ENCODE peak calls at places on chromosomes 12 and 14, in seven cellular contexts. One of them, this sample, is unnamed.

GRCh38 chr12:87779016-87779415 is 250.2 kb downstream of the C12orf50 start:
- DNase-seq in stromal cell of bone marrow: no peak
- DNase-seq in CD8-positive, alpha-beta memory T cell: no peak
- DNase-seq in LHCN-M2: no peak
- DNase-seq in activated T-helper 1 cell treated with anti-CD3 and anti-CD28 coated beads, Interleukin-12 subunit alpha, Interleukin-12 subunit beta, Interleukin-2, Interleukin-4 antibody, amounts not matched to agents 30 ng/mL and 10 ng/mL and 1 ng/mL, durations not matched to agents 14 hours and 24 hours and 36 hours: no peak
- DNase-seq in heart right ventricle: no peak
- DNase-seq in HL-60: no peak
- DNase-seq in this sample: peak

GRCh38 chr12:9707864-9708808 is 24.8 kb downstream of the CLECL1 start:
- DNase-seq in stromal cell of bone marrow: peak
- DNase-seq in CD8-positive, alpha-beta memory T cell: peak
- DNase-seq in LHCN-M2: peak
- DNase-seq in activated T-helper 1 cell treated with anti-CD3 and anti-CD28 coated beads, Interleukin-12 subunit alpha, Interleukin-12 subunit beta, Interleukin-2, Interleukin-4 antibody, amounts not matched to agents 30 ng/mL and 10 ng/mL and 1 ng/mL, durations not matched to agents 14 hours and 24 hours and 36 hours: peak
- DNase-seq in heart right ventricle: peak
- DNase-seq in HL-60: peak
- DNase-seq in this sample: peak

GRCh38 chr12:58907326-58907855 is 12.9 kb downstream of the LRIG3 start:
- DNase-seq in stromal cell of bone marrow: no peak
- DNase-seq in CD8-positive, alpha-beta memory T cell: no peak
- DNase-seq in LHCN-M2: peak
- DNase-seq in activated T-helper 1 cell treated with anti-CD3 and anti-CD28 coated beads, Interleukin-12 subunit alpha, Interleukin-12 subunit beta, Interleukin-2, Interleukin-4 antibody, amounts not matched to agents 30 ng/mL and 10 ng/mL and 1 ng/mL, durations not matched to agents 14 hours and 24 hours and 36 hours: no peak
- DNase-seq in heart right ventricle: no peak
- DNase-seq in HL-60: no peak
- DNase-seq in this sample: no peak

GRCh38 chr12:54294152-54294913 is 6.5 kb downstream of the NFE2 start:
- DNase-seq in stromal cell of bone marrow: no peak
- DNase-seq in CD8-positive, alpha-beta memory T cell: peak
- DNase-seq in LHCN-M2: peak
- DNase-seq in activated T-helper 1 cell treated with anti-CD3 and anti-CD28 coated beads, Interleukin-12 subunit alpha, Interleukin-12 subunit beta, Interleukin-2, Interleukin-4 antibody, amounts not matched to agents 30 ng/mL and 10 ng/mL and 1 ng/mL, durations not matched to agents 14 hours and 24 hours and 36 hours: peak
- DNase-seq in heart right ventricle: peak
- DNase-seq in HL-60: peak
- DNase-seq in this sample: peak

GRCh38 chr14:39491134-39491541 is 58.9 kb upstream of the FBXO33 start:
- DNase-seq in stromal cell of bone marrow: no peak
- DNase-seq in CD8-positive, alpha-beta memory T cell: peak
- DNase-seq in LHCN-M2: peak
- DNase-seq in activated T-helper 1 cell treated with anti-CD3 and anti-CD28 coated beads, Interleukin-12 subunit alpha, Interleukin-12 subunit beta, Interleukin-2, Interleukin-4 antibody, amounts not matched to agents 30 ng/mL and 10 ng/mL and 1 ng/mL, durations not matched to agents 14 hours and 24 hours and 36 hours: no peak
- DNase-seq in heart right ventricle: no peak
- DNase-seq in HL-60: no peak
- DNase-seq in this sample: no peak

GRCh38 chr12:82970614-82971013 is 283.9 kb downstream of the TMTC2 start:
- DNase-seq in stromal cell of bone marrow: no peak
- DNase-seq in CD8-positive, alpha-beta memory T cell: no peak
- DNase-seq in LHCN-M2: no peak
- DNase-seq in activated T-helper 1 cell treated with anti-CD3 and anti-CD28 coated beads, Interleukin-12 subunit alpha, Interleukin-12 subunit beta, Interleukin-2, Interleukin-4 antibody, amounts not matched to agents 30 ng/mL and 10 ng/mL and 1 ng/mL, durations not matched to agents 14 hours and 24 hours and 36 hours: no peak
- DNase-seq in heart right ventricle: no peak
- DNase-seq in HL-60: no peak
- DNase-seq in this sample: no peak

GRCh38 chr12:24728366-24728765 is 220.5 kb downstream of the BCAT1 start:
- DNase-seq in stromal cell of bone marrow: peak
- DNase-seq in CD8-positive, alpha-beta memory T cell: no peak
- DNase-seq in LHCN-M2: peak
- DNase-seq in activated T-helper 1 cell treated with anti-CD3 and anti-CD28 coated beads, Interleukin-12 subunit alpha, Interleukin-12 subunit beta, Interleukin-2, Interleukin-4 antibody, amounts not matched to agents 30 ng/mL and 10 ng/mL and 1 ng/mL, durations not matched to agents 14 hours and 24 hours and 36 hours: no peak
- DNase-seq in heart right ventricle: no peak
- DNase-seq in HL-60: no peak
- DNase-seq in this sample: no peak

GRCh38 chr12:93015970-93016751 is 87.1 kb upstream of the EEA1 start:
- DNase-seq in stromal cell of bone marrow: no peak
- DNase-seq in CD8-positive, alpha-beta memory T cell: no peak
- DNase-seq in LHCN-M2: no peak
- DNase-seq in activated T-helper 1 cell treated with anti-CD3 and anti-CD28 coated beads, Interleukin-12 subunit alpha, Interleukin-12 subunit beta, Interleukin-2, Interleukin-4 antibody, amounts not matched to agents 30 ng/mL and 10 ng/mL and 1 ng/mL, durations not matched to agents 14 hours and 24 hours and 36 hours: no peak
- DNase-seq in heart right ventricle: no peak
- DNase-seq in HL-60: no peak
- DNase-seq in this sample: no peak

GRCh38 chr14:23070262-23071129 is 13.2 kb upstream of the CDH24 start:
- DNase-seq in stromal cell of bone marrow: no peak
- DNase-seq in CD8-positive, alpha-beta memory T cell: no peak
- DNase-seq in LHCN-M2: no peak
- DNase-seq in activated T-helper 1 cell treated with anti-CD3 and anti-CD28 coated beads, Interleukin-12 subunit alpha, Interleukin-12 subunit beta, Interleukin-2, Interleukin-4 antibody, amounts not matched to agents 30 ng/mL and 10 ng/mL and 1 ng/mL, durations not matched to agents 14 hours and 24 hours and 36 hours: no peak
- DNase-seq in heart right ventricle: no peak
- DNase-seq in HL-60: no peak
- DNase-seq in this sample: no peak

GRCh38 chr12:113697646-113698504 is 226.2 kb upstream of the LHX5 start:
- DNase-seq in stromal cell of bone marrow: no peak
- DNase-seq in CD8-positive, alpha-beta memory T cell: no peak
- DNase-seq in LHCN-M2: no peak
- DNase-seq in activated T-helper 1 cell treated with anti-CD3 and anti-CD28 coated beads, Interleukin-12 subunit alpha, Interleukin-12 subunit beta, Interleukin-2, Interleukin-4 antibody, amounts not matched to agents 30 ng/mL and 10 ng/mL and 1 ng/mL, durations not matched to agents 14 hours and 24 hours and 36 hours: no peak
- DNase-seq in heart right ventricle: no peak
- DNase-seq in HL-60: no peak
- DNase-seq in this sample: no peak

GRCh38 chr12:89706551-89707348 is 1.9 kb downstream of the ATP2B1 start:
- DNase-seq in stromal cell of bone marrow: no peak
- DNase-seq in CD8-positive, alpha-beta memory T cell: no peak
- DNase-seq in LHCN-M2: peak
- DNase-seq in activated T-helper 1 cell treated with anti-CD3 and anti-CD28 coated beads, Interleukin-12 subunit alpha, Interleukin-12 subunit beta, Interleukin-2, Interleukin-4 antibody, amounts not matched to agents 30 ng/mL and 10 ng/mL and 1 ng/mL, durations not matched to agents 14 hours and 24 hours and 36 hours: no peak
- DNase-seq in heart right ventricle: peak
- DNase-seq in HL-60: no peak
- DNase-seq in this sample: peak

GRCh38 chr12:113334786-113335539 is at the start of gene SLC8B1:
- DNase-seq in stromal cell of bone marrow: peak
- DNase-seq in CD8-positive, alpha-beta memory T cell: peak
- DNase-seq in LHCN-M2: peak
- DNase-seq in activated T-helper 1 cell treated with anti-CD3 and anti-CD28 coated beads, Interleukin-12 subunit alpha, Interleukin-12 subunit beta, Interleukin-2, Interleukin-4 antibody, amounts not matched to agents 30 ng/mL and 10 ng/mL and 1 ng/mL, durations not matched to agents 14 hours and 24 hours and 36 hours: peak
- DNase-seq in heart right ventricle: peak
- DNase-seq in HL-60: peak
- DNase-seq in this sample: peak

GRCh38 chr12:75269209-75269608 is 59.6 kb upstream of the KCNC2 start:
- DNase-seq in stromal cell of bone marrow: no peak
- DNase-seq in CD8-positive, alpha-beta memory T cell: no peak
- DNase-seq in LHCN-M2: no peak
- DNase-seq in activated T-helper 1 cell treated with anti-CD3 and anti-CD28 coated beads, Interleukin-12 subunit alpha, Interleukin-12 subunit beta, Interleukin-2, Interleukin-4 antibody, amounts not matched to agents 30 ng/mL and 10 ng/mL and 1 ng/mL, durations not matched to agents 14 hours and 24 hours and 36 hours: no peak
- DNase-seq in heart right ventricle: no peak
- DNase-seq in HL-60: no peak
- DNase-seq in this sample: no peak

GRCh38 chr12:53560386-53560785 is 53.1 kb upstream of the NPFF start:
- DNase-seq in stromal cell of bone marrow: peak
- DNase-seq in CD8-positive, alpha-beta memory T cell: no peak
- DNase-seq in LHCN-M2: peak
- DNase-seq in activated T-helper 1 cell treated with anti-CD3 and anti-CD28 coated beads, Interleukin-12 subunit alpha, Interleukin-12 subunit beta, Interleukin-2, Interleukin-4 antibody, amounts not matched to agents 30 ng/mL and 10 ng/mL and 1 ng/mL, durations not matched to agents 14 hours and 24 hours and 36 hours: no peak
- DNase-seq in heart right ventricle: no peak
- DNase-seq in HL-60: no peak
- DNase-seq in this sample: no peak

GRCh38 chr14:95770777-95771176 is 56.9 kb upstream of the TCL1A start:
- DNase-seq in stromal cell of bone marrow: no peak
- DNase-seq in CD8-positive, alpha-beta memory T cell: no peak
- DNase-seq in LHCN-M2: no peak
- DNase-seq in activated T-helper 1 cell treated with anti-CD3 and anti-CD28 coated beads, Interleukin-12 subunit alpha, Interleukin-12 subunit beta, Interleukin-2, Interleukin-4 antibody, amounts not matched to agents 30 ng/mL and 10 ng/mL and 1 ng/mL, durations not matched to agents 14 hours and 24 hours and 36 hours: no peak
- DNase-seq in heart right ventricle: no peak
- DNase-seq in HL-60: no peak
- DNase-seq in this sample: no peak

GRCh38 chr14:68756071-68756481 is 36.8 kb downstream of the ZFP36L1 start:
- DNase-seq in stromal cell of bone marrow: no peak
- DNase-seq in CD8-positive, alpha-beta memory T cell: no peak
- DNase-seq in LHCN-M2: no peak
- DNase-seq in activated T-helper 1 cell treated with anti-CD3 and anti-CD28 coated beads, Interleukin-12 subunit alpha, Interleukin-12 subunit beta, Interleukin-2, Interleukin-4 antibody, amounts not matched to agents 30 ng/mL and 10 ng/mL and 1 ng/mL, durations not matched to agents 14 hours and 24 hours and 36 hours: no peak
- DNase-seq in heart right ventricle: no peak
- DNase-seq in HL-60: no peak
- DNase-seq in this sample: no peak

GRCh38 chr12:97556201-97556824 is 93.7 kb downstream of the RMST start:
- DNase-seq in stromal cell of bone marrow: peak
- DNase-seq in CD8-positive, alpha-beta memory T cell: no peak
- DNase-seq in LHCN-M2: no peak
- DNase-seq in activated T-helper 1 cell treated with anti-CD3 and anti-CD28 coated beads, Interleukin-12 subunit alpha, Interleukin-12 subunit beta, Interleukin-2, Interleukin-4 antibody, amounts not matched to agents 30 ng/mL and 10 ng/mL and 1 ng/mL, durations not matched to agents 14 hours and 24 hours and 36 hours: no peak
- DNase-seq in heart right ventricle: peak
- DNase-seq in HL-60: no peak
- DNase-seq in this sample: no peak

GRCh38 chr12:69129014-69129413 is 110.4 kb upstream of the CPSF6 start:
- DNase-seq in stromal cell of bone marrow: no peak
- DNase-seq in CD8-positive, alpha-beta memory T cell: no peak
- DNase-seq in LHCN-M2: no peak
- DNase-seq in activated T-helper 1 cell treated with anti-CD3 and anti-CD28 coated beads, Interleukin-12 subunit alpha, Interleukin-12 subunit beta, Interleukin-2, Interleukin-4 antibody, amounts not matched to agents 30 ng/mL and 10 ng/mL and 1 ng/mL, durations not matched to agents 14 hours and 24 hours and 36 hours: no peak
- DNase-seq in heart right ventricle: no peak
- DNase-seq in HL-60: no peak
- DNase-seq in this sample: no peak

GRCh38 chr12:58190624-58191023 is 249.3 kb downstream of the ATP23 start:
- DNase-seq in stromal cell of bone marrow: no peak
- DNase-seq in CD8-positive, alpha-beta memory T cell: no peak
- DNase-seq in LHCN-M2: no peak
- DNase-seq in activated T-helper 1 cell treated with anti-CD3 and anti-CD28 coated beads, Interleukin-12 subunit alpha, Interleukin-12 subunit beta, Interleukin-2, Interleukin-4 antibody, amounts not matched to agents 30 ng/mL and 10 ng/mL and 1 ng/mL, durations not matched to agents 14 hours and 24 hours and 36 hours: no peak
- DNase-seq in heart right ventricle: no peak
- DNase-seq in HL-60: no peak
- DNase-seq in this sample: no peak

GRCh38 chr12:41250748-41251147 is 62.6 kb downstream of the PDZRN4 start:
- DNase-seq in stromal cell of bone marrow: no peak
- DNase-seq in CD8-positive, alpha-beta memory T cell: no peak
- DNase-seq in LHCN-M2: no peak
- DNase-seq in activated T-helper 1 cell treated with anti-CD3 and anti-CD28 coated beads, Interleukin-12 subunit alpha, Interleukin-12 subunit beta, Interleukin-2, Interleukin-4 antibody, amounts not matched to agents 30 ng/mL and 10 ng/mL and 1 ng/mL, durations not matched to agents 14 hours and 24 hours and 36 hours: no peak
- DNase-seq in heart right ventricle: no peak
- DNase-seq in HL-60: no peak
- DNase-seq in this sample: no peak

GRCh38 chr12:25436206-25436912 is 116.7 kb downstream of the LMNTD1 start:
- DNase-seq in stromal cell of bone marrow: peak
- DNase-seq in CD8-positive, alpha-beta memory T cell: peak
- DNase-seq in LHCN-M2: peak
- DNase-seq in activated T-helper 1 cell treated with anti-CD3 and anti-CD28 coated beads, Interleukin-12 subunit alpha, Interleukin-12 subunit beta, Interleukin-2, Interleukin-4 antibody, amounts not matched to agents 30 ng/mL and 10 ng/mL and 1 ng/mL, durations not matched to agents 14 hours and 24 hours and 36 hours: peak
- DNase-seq in heart right ventricle: no peak
- DNase-seq in HL-60: peak
- DNase-seq in this sample: no peak

GRCh38 chr14:105401699-105402098 is 3.4 kb downstream of the TEX22 start:
- DNase-seq in stromal cell of bone marrow: no peak
- DNase-seq in CD8-positive, alpha-beta memory T cell: no peak
- DNase-seq in LHCN-M2: no peak
- DNase-seq in activated T-helper 1 cell treated with anti-CD3 and anti-CD28 coated beads, Interleukin-12 subunit alpha, Interleukin-12 subunit beta, Interleukin-2, Interleukin-4 antibody, amounts not matched to agents 30 ng/mL and 10 ng/mL and 1 ng/mL, durations not matched to agents 14 hours and 24 hours and 36 hours: no peak
- DNase-seq in heart right ventricle: no peak
- DNase-seq in HL-60: no peak
- DNase-seq in this sample: no peak

GRCh38 chr12:116594325-116595038 is 35.3 kb downstream of the MAP1LC3B2 start:
- DNase-seq in stromal cell of bone marrow: no peak
- DNase-seq in CD8-positive, alpha-beta memory T cell: peak
- DNase-seq in LHCN-M2: no peak
- DNase-seq in activated T-helper 1 cell treated with anti-CD3 and anti-CD28 coated beads, Interleukin-12 subunit alpha, Interleukin-12 subunit beta, Interleukin-2, Interleukin-4 antibody, amounts not matched to agents 30 ng/mL and 10 ng/mL and 1 ng/mL, durations not matched to agents 14 hours and 24 hours and 36 hours: peak
- DNase-seq in heart right ventricle: peak
- DNase-seq in HL-60: peak
- DNase-seq in this sample: peak

GRCh38 chr14:99602788-99603415 is 1.1 kb downstream of the CCDC85C start:
- DNase-seq in stromal cell of bone marrow: no peak
- DNase-seq in CD8-positive, alpha-beta memory T cell: no peak
- DNase-seq in LHCN-M2: no peak
- DNase-seq in activated T-helper 1 cell treated with anti-CD3 and anti-CD28 coated beads, Interleukin-12 subunit alpha, Interleukin-12 subunit beta, Interleukin-2, Interleukin-4 antibody, amounts not matched to agents 30 ng/mL and 10 ng/mL and 1 ng/mL, durations not matched to agents 14 hours and 24 hours and 36 hours: no peak
- DNase-seq in heart right ventricle: no peak
- DNase-seq in HL-60: no peak
- DNase-seq in this sample: peak

This sample was measured in spleen.